ENCODE peak calls at places on chromosome 2, in six cellular contexts. Y, J, V, N, B and Q are unnamed samples.

GRCh38 chr2:44934962-44935853 is 6.3 kb upstream of the SIX3 start:
- DNase-seq in B (no peak), V (no peak), N (no peak), J (no peak), Y (no peak), Q (no peak)

GRCh38 chr2:181673178-181673577 is 7.1 kb downstream of the NEUROD1 start:
- DNase-seq in J (no peak), Y (no peak), N (no peak), V (no peak), B (no peak), Q (no peak)

GRCh38 chr2:239110595-239111048 is 262.7 kb downstream of the TWIST2 start:
- DNase-seq in V (no peak), N (no peak), B (no peak), Y (no peak), J (peak), Q (no peak)

GRCh38 chr2:12941203-12941602 is 224.5 kb downstream of the TRIB2 start:
- DNase-seq in Y (no peak), N (no peak), V (no peak), B (no peak), J (no peak), Q (no peak)

GRCh38 chr2:88753833-88754584 is 62.5 kb downstream of the RPIA start:
- DNase-seq in J (peak), Y (peak), B (no peak), N (no peak), V (peak), Q (peak)

GRCh38 chr2:10009811-10010781 is 33.3 kb upstream of the KLF11 start:
- DNase-seq in Y (no peak), J (peak), N (no peak), V (no peak), B (peak), Q (no peak)

GRCh38 chr2:209086761-209087160 is 337.1 kb upstream of the MAP2 start:
- DNase-seq in V (no peak), B (no peak), Y (no peak), N (no peak), J (no peak), Q (no peak)

GRCh38 chr2:122960727-122961641 is 1064.1 kb upstream of the CNTNAP5 start:
- DNase-seq in V (no peak), Y (no peak), N (no peak), B (peak), J (peak), Q (no peak)

GRCh38 chr2:54471221-54471711 is 15.1 kb downstream of the SPTBN1 start:
- DNase-seq in N (peak), J (peak), B (peak), V (no peak), Y (no peak), Q (no peak)

GRCh38 chr2:3651686-3652516 is 6.1 kb upstream of the ALLC start:
- DNase-seq in B (no peak), V (peak), Y (peak), N (no peak), J (peak), Q (peak)

GRCh38 chr2:24124003-24124585 is 825 bp downstream of the FAM228B start:
- DNase-seq in J (peak), Y (no peak), N (no peak), B (peak), V (no peak), Q (no peak)

GRCh38 chr2:137255345-137255744 is 490.0 kb downstream of the THSD7B start:
- DNase-seq in B (no peak), J (no peak), N (no peak), Y (no peak), V (no peak), Q (no peak)

GRCh38 chr2:164538250-164538866 is 82.9 kb downstream of the GRB14 start:
- DNase-seq in V (peak), N (peak), J (peak), Y (no peak), B (peak), Q (peak)

GRCh38 chr2:191888400-191889166 is 41.7 kb upstream of the CAVIN2 start:
- DNase-seq in B (no peak), V (no peak), N (no peak), Y (no peak), J (no peak), Q (no peak)

GRCh38 chr2:197969391-197969893 is 165.0 kb downstream of the PLCL1 start:
- DNase-seq in N (no peak), B (peak), Y (no peak), J (peak), V (no peak), Q (no peak)

GRCh38 chr2:147937744-147938349 is 82.7 kb downstream of the ORC4 start:
- DNase-seq in N (peak), V (peak), Y (peak), B (peak), J (peak), Q (peak)

GRCh38 chr2:219252084-219252483 is 959 bp upstream of the TUBA4B start:
- DNase-seq in J (no peak), V (no peak), B (no peak), N (no peak), Y (no peak), Q (peak)